ENCODE peak calls at places on chromosome 14, in four cellular contexts. P, I, K and A are unnamed samples.

GRCh38 chr14:58864751-58865519 is 227.2 kb downstream of the DACT1 start:
- DNase-seq in I (no peak), P (no peak), K (no peak), A (no peak)

GRCh38 chr14:55133416-55133815 is 4.4 kb downstream of the LGALS3 start:
- DNase-seq in P (no peak), I (no peak), K (no peak), A (no peak)

GRCh38 chr14:99982449-99983250 is 82.6 kb upstream of the EVL start:
- DNase-seq in I (peak), P (peak), K (peak), A (peak)

GRCh38 chr14:94139006-94139405 is 9.6 kb upstream of the IFI27L2 start:
- DNase-seq in P (no peak), I (no peak), K (no peak), A (no peak)

GRCh38 chr14:80077262-80077661 is 134.0 kb downstream of the DIO2 start:
- DNase-seq in K (no peak), P (no peak), I (no peak), A (no peak)

GRCh38 chr14:54756656-54757392 is 145.8 kb downstream of the GCH1 start:
- DNase-seq in I (no peak), P (no peak), K (no peak), A (no peak)

GRCh38 chr14:73870525-73871235 is 16.0 kb upstream of the ZNF410 start:
- DNase-seq in K (no peak), P (no peak), I (no peak), A (no peak)

GRCh38 chr14:21768116-21768874 is 94.7 kb upstream of the OR4E1 start:
- DNase-seq in P (peak), I (peak), K (peak), A (no peak)

GRCh38 chr14:83096092-83096491 is 1562.4 kb upstream of the SEL1L start:
- DNase-seq in I (no peak), K (no peak), P (no peak), A (no peak)

GRCh38 chr14:83290447-83290846 is 1756.8 kb upstream of the SEL1L start:
- DNase-seq in P (no peak), I (no peak), K (no peak), A (no peak)

GRCh38 chr14:30291216-30291615 is 267.7 kb upstream of the G2E3 start:
- DNase-seq in I (no peak), K (no peak), P (no peak), A (no peak)

GRCh38 chr14:22088614-22089359 is 415.2 kb upstream of the OR4E1 start:
- DNase-seq in P (no peak), K (no peak), I (no peak), A (no peak)

GRCh38 chr14:55249423-55249822 is 21.8 kb upstream of the FBXO34 start:
- DNase-seq in I (no peak), P (no peak), K (no peak), A (no peak)

GRCh38 chr14:62181591-62181990 is 419.4 kb downstream of the SNAPC1 start:
- DNase-seq in I (no peak), P (no peak), K (no peak), A (no peak)

GRCh38 chr14:28773917-28774691 is 7.5 kb downstream of the FOXG1 start:
- DNase-seq in I (peak), P (no peak), K (no peak), A (no peak)

GRCh38 chr14:94903338-94903737 is 133.4 kb upstream of the GSC start:
- DNase-seq in I (no peak), K (no peak), P (no peak), A (no peak)

GRCh38 chr14:34496679-34497513 is 34.9 kb upstream of the SPTSSA start:
- DNase-seq in K (peak), I (peak), P (no peak), A (no peak)
- TF ChIP-seq POLR2A in K (no peak), I (peak), P (no peak), A (no peak)

GRCh38 chr14:92747701-92748258 is 647 bp downstream of the LGMN start:
- DNase-seq in I (no peak), K (peak), P (no peak), A (no peak)
- TF ChIP-seq TAF1 in I (no peak), K (no peak), P (no peak), A (no peak)

GRCh38 chr14:35400707-35401421 is 3.7 kb downstream of the NFKBIA start:
- DNase-seq in K (peak), P (no peak), I (peak), A (no peak)
- TF ChIP-seq POLR2A in K (no peak), P (peak), I (no peak), A (peak)

DNA sequence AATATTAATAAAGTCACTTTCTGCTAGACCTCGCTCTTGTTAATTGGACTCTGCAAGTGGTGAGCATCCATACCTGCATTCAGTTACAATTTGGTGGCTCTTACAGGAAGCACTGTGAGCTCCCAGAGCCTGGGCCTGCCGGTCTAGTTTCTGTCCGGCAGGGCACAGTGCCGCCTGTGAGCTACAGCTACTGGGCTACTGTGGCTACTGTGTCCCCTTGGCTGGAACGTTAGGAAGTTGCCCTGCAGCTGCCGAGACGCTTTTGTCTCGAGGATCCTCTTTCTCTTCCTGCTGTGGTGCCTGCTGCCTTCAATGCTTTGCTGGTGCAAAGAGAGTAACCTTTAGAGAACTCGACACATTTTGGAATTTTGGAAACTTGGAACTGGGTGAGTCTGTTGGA is 44.6 kb upstream of the PTGDR start:
- DNase-seq in K (no peak), I (no peak), P (no peak), A (no peak)
- TF ChIP-seq TAF1 in K (no peak), I (no peak), P (no peak), A (no peak)

GRCh38 chr14:105248368-105249174 is at the start of gene BTBD6:
- DNase-seq in I (no peak), P (peak), K (no peak), A (peak)
- TF ChIP-seq POLR2A in I (no peak), P (peak), K (no peak), A (no peak)

GRCh38 chr14:64092338-64092737 is 201.8 kb downstream of the ESR2 start:
- DNase-seq in P (no peak), I (no peak), K (no peak), A (no peak)

GRCh38 chr14:64095620-64096019 is 198.6 kb downstream of the ESR2 start:
- DNase-seq in K (no peak), I (no peak), P (no peak), A (no peak)

GRCh38 chr14:64092940-64093339 is 201.2 kb downstream of the ESR2 start:
- DNase-seq in I (no peak), K (no peak), P (no peak), A (no peak)

GRCh38 chr14:64098120-64098519 is 196.1 kb downstream of the ESR2 start:
- DNase-seq in I (no peak), P (no peak), K (no peak), A (no peak)
- TF ChIP-seq TAF1 in I (no peak), P (no peak), K (no peak), A (no peak)

GRCh38 chr14:52790011-52790755 is 1.2 kb downstream of the GNPNAT1 start:
- DNase-seq in I (peak), K (no peak), P (no peak), A (no peak)

GRCh38 chr14:52793061-52793460 is 1.7 kb upstream of the GNPNAT1 start:
- DNase-seq in P (no peak), I (no peak), K (no peak), A (no peak)

GRCh38 chr14:52792097-52792415 is 649 bp upstream of the GNPNAT1 start:
- DNase-seq in K (no peak), P (no peak), I (no peak), A (no peak)

GRCh38 chr14:52790756-52791203 is 627 bp downstream of the GNPNAT1 start:
- DNase-seq in P (no peak), K (no peak), I (no peak), A (no peak)

GRCh38 chr14:52791204-52792096 is at the start of gene GNPNAT1:
- DNase-seq in P (peak), I (peak), K (peak), A (peak)
- TF ChIP-seq POLR2A in P (peak), I (peak), K (peak), A (peak)

DNA sequence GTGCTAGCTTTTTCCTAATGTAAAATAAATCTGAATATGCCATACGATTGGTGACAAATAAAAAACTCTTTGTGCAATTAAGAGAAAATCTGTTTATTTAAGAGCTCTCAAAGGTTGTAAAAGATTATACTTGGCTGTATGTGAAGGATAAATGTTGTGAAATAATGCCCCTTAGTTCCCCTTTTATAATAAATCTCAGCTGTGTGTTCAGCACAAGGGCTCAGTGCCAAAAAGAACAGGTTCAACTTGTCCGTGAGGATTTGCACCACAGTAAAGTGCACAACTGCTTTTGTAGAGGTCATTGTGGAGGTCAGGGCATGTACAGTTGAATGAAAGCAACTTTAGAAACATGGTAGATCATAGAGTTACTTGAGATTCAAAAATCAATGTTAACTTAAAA is 118.6 kb downstream of the TRMT5 start:
- DNase-seq in P (no peak), K (no peak), I (no peak), A (no peak)
- TF ChIP-seq TAF1 in P (no peak), K (no peak), I (no peak), A (no peak)

GRCh38 chr14:35122696-35123387 is 490 bp downstream of the PRORP start:
- DNase-seq in P (no peak), K (peak), I (peak), A (no peak)

GRCh38 chr14:35124127-35124526 is 1.8 kb downstream of the PRORP start:
- DNase-seq in I (peak), K (no peak), P (no peak), A (no peak)

GRCh38 chr14:35121026-35121886 is 534 bp downstream of the PPP2R3C start:
- DNase-seq in K (no peak), P (no peak), I (peak), A (no peak)

GRCh38 chr14:35123388-35123703 is 994 bp downstream of the PRORP start:
- DNase-seq in P (no peak), I (no peak), K (no peak), A (no peak)

GRCh38 chr14:35121887-35122695 is at the start of the genes PPP2R3C and PRORP:
- DNase-seq in I (peak), P (peak), K (peak), A (peak)
- TF ChIP-seq POLR2A in I (peak), P (peak), K (peak), A (peak)